ENCODE peak calls at places on chromosomes 13 and 19, in seven cellular contexts. P, C, F, T, E, A and H are unnamed samples.

GRCh38 chr13:82797876-82798275 is 1084.4 kb downstream of the SLITRK1 start:
- DNase-seq in T (no peak), C (no peak), E (no peak), F (no peak), A (no peak), P (no peak), H (peak; percentile 61)

GRCh38 chr13:73179906-73180305 is 121.1 kb downstream of the KLF5 start:
- DNase-seq in A (no peak), C (no peak), T (no peak), F (peak; percentile 56), E (no peak), P (no peak), H (no peak)

GRCh38 chr19:40279761-40280607 is 5.2 kb downstream of the AKT2 start:
- DNase-seq in F (no peak), A (no peak), T (no peak), P (peak; percentile 52), C (no peak), E (no peak), H (no peak)

GRCh38 chr13:79290595-79291244 is 115.3 kb downstream of the RBM26 start:
- DNase-seq in T (no peak), E (no peak), F (no peak), A (no peak), C (no peak), P (no peak), H (no peak)

GRCh38 chr19:35395762-35396199 is 24.9 kb downstream of the GPR42 start:
- DNase-seq in F (peak; percentile 28), C (no peak), E (no peak), P (no peak), T (peak; percentile 39), A (peak; percentile 9), H (peak; percentile 16)

GRCh38 chr19:8161135-8161646 is 11.8 kb upstream of the FBN3 start:
- DNase-seq in A (no peak), E (no peak), F (no peak), C (no peak), P (no peak), T (no peak), H (peak; percentile 20)

GRCh38 chr19:12655546-12655945 is 11.0 kb downstream of the MAN2B1 start:
- DNase-seq in C (no peak), E (no peak), A (no peak), T (peak; percentile 15), F (no peak), P (no peak), H (no peak)

GRCh38 chr13:109767023-109767422 is 19.4 kb downstream of the IRS2 start:
- DNase-seq in A (no peak), E (no peak), T (no peak), C (no peak), F (no peak), P (no peak), H (no peak)

GRCh38 chr13:57653229-57653994 is 21.9 kb downstream of the PCDH17 start:
- DNase-seq in A (no peak), C (no peak), F (no peak), E (no peak), T (no peak), P (no peak), H (no peak)

GRCh38 chr13:36382030-36382429 is 35.8 kb upstream of the SPART start:
- DNase-seq in T (no peak), A (no peak), E (no peak), C (no peak), P (no peak), F (no peak), H (no peak)

GRCh38 chr19:48390188-48391099 is 907 bp downstream of the KDELR1 start:
- DNase-seq in T (peak; percentile 81), E (no peak), F (peak; percentile 91), C (peak; percentile 39), A (peak; percentile 56), P (peak; percentile 90), H (peak; percentile 38)

GRCh38 chr19:38989066-38989605 is 13.6 kb upstream of the FBXO17 start:
- DNase-seq in F (peak; percentile 76), E (no peak), P (no peak), A (no peak), C (no peak), T (no peak), H (no peak)

GRCh38 chr19:49150106-49150943 is 4.9 kb downstream of the HRC start:
- DNase-seq in A (peak; percentile 75), C (peak; percentile 81), E (no peak), P (peak; percentile 92), F (peak; percentile 92), T (peak; percentile 88), H (peak; percentile 79)

GRCh38 chr13:20332361-20333096 is 100.4 kb upstream of the GJB6 start:
- DNase-seq in C (no peak), F (peak; percentile 9), T (no peak), A (no peak), P (no peak), E (no peak), H (no peak)

GRCh38 chr19:30070970-30071632 is 129.1 kb downstream of the URI1 start:
- DNase-seq in C (peak; percentile 71), E (no peak), A (no peak), T (peak; percentile 73), F (no peak), P (peak; percentile 55), H (no peak)

GRCh38 chr19:39275578-39275977 is 7.4 kb downstream of the IFNL2 start:
- DNase-seq in A (no peak), P (no peak), T (no peak), E (no peak), C (no peak), F (no peak), H (no peak)

GRCh38 chr13:113297370-113297871 is 382 bp downstream of the LAMP1 start:
- DNase-seq in T (no peak), E (no peak), F (peak; percentile 48), P (no peak), C (no peak), A (no peak), H (no peak)

GRCh38 chr19:46909356-46909755 is 48.6 kb downstream of the ARHGAP35 start:
- DNase-seq in C (no peak), A (no peak), P (no peak), E (no peak), T (no peak), F (no peak), H (no peak)

GRCh38 chr19:16595097-16595496 is 22.9 kb upstream of the SLC35E1 start:
- DNase-seq in E (no peak), A (no peak), T (no peak), C (no peak), F (no peak), P (no peak), H (no peak)

GRCh38 chr19:17539288-17540117 is 15.9 kb upstream of the COLGALT1 start:
- DNase-seq in C (peak; percentile 92), F (peak; percentile 92), A (peak; percentile 72), E (peak; percentile 69), P (peak; percentile 99), T (peak; percentile 95), H (peak; percentile 68)

GRCh38 chr19:54335164-54335563 is 3.8 kb downstream of the LILRA4 start:
- DNase-seq in E (no peak), T (no peak), A (no peak), F (no peak), C (no peak), P (no peak), H (no peak)

GRCh38 chr13:110326263-110326904 is 19.3 kb downstream of the COL4A2 start:
- DNase-seq in T (no peak), P (no peak), E (no peak), F (no peak), A (no peak), C (no peak), H (no peak)

GRCh38 chr13:33865945-33866344 is 48.0 kb downstream of the RFC3 start:
- DNase-seq in C (no peak), F (no peak), A (no peak), E (no peak), T (no peak), P (no peak), H (no peak)